ENCODE peak calls at places on chromosomes 12 and 14, in seven cellular contexts. S, B, W, N, E, C and R are unnamed samples.

GRCh38 chr12:58176296-58176869 is 235.0 kb downstream of the ATP23 start:
- DNase-seq in W (peak; percentile 88), C (peak; percentile 29), N (no peak), S (peak; percentile 43), E (no peak), B (no peak), R (peak; percentile 80)

GRCh38 chr12:130339946-130340345 is 2.3 kb downstream of the PIWIL1 start:
- DNase-seq in C (no peak), E (no peak), B (no peak), W (no peak), N (no peak), S (no peak), R (no peak)

GRCh38 chr12:15164997-15165659 is 56.1 kb downstream of the RERG start:
- DNase-seq in W (peak; percentile 29), N (no peak), S (no peak), E (no peak), C (no peak), B (no peak), R (no peak)

GRCh38 chr12:82650627-82651337 is 35.9 kb upstream of the TMTC2 start:
- DNase-seq in B (no peak), S (peak; percentile 64), W (no peak), C (peak; percentile 33), E (peak; percentile 33), N (no peak), R (no peak)

GRCh38 chr12:93894391-93895095 is 217.4 kb downstream of the CRADD start:
- DNase-seq in N (peak; percentile 54), E (peak; percentile 88), C (peak; percentile 95), S (peak; percentile 58), W (no peak), B (peak; percentile 31), R (peak; percentile 70)

GRCh38 chr14:90758959-90759358 is 57.3 kb downstream of the TTC7B start:
- DNase-seq in N (no peak), W (no peak), E (peak; percentile 74), B (peak; percentile 30), C (peak; percentile 64), S (no peak), R (peak; percentile 67)

GRCh38 chr12:97097734-97098133 is 190.7 kb downstream of the NEDD1 start:
- DNase-seq in E (no peak), N (no peak), S (no peak), B (no peak), C (no peak), W (peak; percentile 6), R (no peak)

GRCh38 chr12:111155020-111155419 is 213.9 kb downstream of the PHETA1 start:
- DNase-seq in W (no peak), N (no peak), S (no peak), E (no peak), B (no peak), C (no peak), R (no peak)

GRCh38 chr14:81453166-81453766 is 53.1 kb upstream of the STON2 start:
- DNase-seq in B (peak; percentile 66), S (no peak), W (peak; percentile 79), N (no peak), E (no peak), C (peak; percentile 51), R (peak; percentile 69)

GRCh38 chr12:89980236-89980635 is 271.6 kb upstream of the ATP2B1 start:
- DNase-seq in W (no peak), N (no peak), B (no peak), S (no peak), E (no peak), C (peak; percentile 13), R (no peak)

GRCh38 chr12:13071305-13072280 is 27.4 kb downstream of the FAM234B start:
- DNase-seq in N (no peak), E (no peak), C (no peak), W (no peak), S (no peak), B (no peak), R (no peak)

GRCh38 chr12:32115404-32116104 is 8.9 kb downstream of the BICD1 start:
- DNase-seq in B (peak; percentile 52), N (peak; percentile 63), S (no peak), W (no peak), C (peak; percentile 84), E (peak; percentile 71), R (peak; percentile 57)

GRCh38 chr12:93943766-93944165 is 204.6 kb upstream of the PLXNC1 start:
- DNase-seq in W (no peak), E (no peak), S (no peak), N (no peak), C (no peak), B (no peak), R (no peak)

GRCh38 chr12:56658921-56659320 is 13.1 kb upstream of the ATP5F1B start:
- DNase-seq in B (no peak), E (no peak), N (no peak), S (no peak), C (no peak), W (no peak), R (no peak)

GRCh38 chr14:99571303-99571986 is 32.6 kb downstream of the CCDC85C start:
- DNase-seq in C (no peak), E (no peak), N (no peak), S (peak; percentile 56), W (no peak), B (no peak), R (no peak)

GRCh38 chr14:99566390-99567354 is 37.3 kb downstream of the CCDC85C start:
- DNase-seq in S (peak; percentile 64), E (no peak), C (no peak), B (no peak), W (no peak), N (no peak), R (no peak)

GRCh38 chr14:99570542-99571302 is 33.3 kb downstream of the CCDC85C start:
- DNase-seq in S (no peak), W (peak; percentile 83), C (no peak), N (no peak), E (no peak), B (no peak), R (no peak)

GRCh38 chr14:99569725-99570541 is 34.1 kb downstream of the CCDC85C start:
- DNase-seq in W (no peak), B (no peak), S (no peak), C (no peak), N (no peak), E (no peak), R (no peak)

GRCh38 chr14:99568567-99569560 is 35.1 kb downstream of the CCDC85C start:
- DNase-seq in S (no peak), C (peak; percentile 67), E (peak; percentile 46), B (no peak), W (no peak), N (no peak), R (peak; percentile 76)
- H3K4me1 ChIP-seq in S (no peaks in the 10 kb centered on the region), C (peaks cover 95% of the 10 kb centered on the region), E (peaks cover 100% of the 10 kb centered on the region), B (peaks cover 100% of the 10 kb centered on the region), W (peaks cover 45% of the 10 kb centered on the region), N (peaks cover 39% of the 10 kb centered on the region), R (peaks cover 56% of the 10 kb centered on the region)

GRCh38 chr12:2537868-2538541 is 256.8 kb upstream of the FKBP4 start:
- DNase-seq in S (peak; percentile 57), W (no peak), E (no peak), C (no peak), N (no peak), B (no peak), R (no peak)
- H3K27ac ChIP-seq in S (no peak overlapping the region), W (no peak overlapping the region), E (no peak overlapping the region), C (no peak overlapping the region), N (no peak overlapping the region), B (no peak overlapping the region), R (no peak overlapping the region)

DNA sequence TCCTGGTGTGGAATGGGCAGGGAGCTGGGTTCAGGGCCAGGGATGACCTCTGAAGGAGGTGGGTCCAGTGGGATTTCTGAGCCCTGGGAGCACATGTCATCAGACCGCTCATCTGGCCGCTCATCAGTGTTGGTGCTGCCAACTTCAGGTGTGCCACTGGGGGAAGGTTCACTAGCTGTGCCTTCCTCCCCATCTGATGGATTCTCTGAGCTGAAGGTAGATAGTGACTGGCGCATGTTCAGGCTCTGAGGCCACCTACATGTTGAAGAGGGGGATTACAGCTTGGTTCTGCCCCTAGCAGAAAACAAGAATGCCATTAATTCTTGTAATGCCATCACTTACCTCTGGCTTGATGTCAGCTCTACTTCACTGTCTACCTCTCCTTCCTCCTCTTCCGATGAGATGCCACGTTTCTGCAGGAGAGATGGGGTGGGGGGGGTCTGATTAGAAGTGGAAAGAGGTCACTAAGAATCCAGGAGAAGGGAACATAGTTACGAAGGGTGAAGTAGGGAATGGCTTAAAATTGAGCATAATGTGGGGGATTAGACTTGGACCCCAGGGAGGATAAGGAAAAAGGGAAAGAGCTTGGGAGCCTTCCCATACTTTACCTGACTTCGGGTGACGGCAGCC is 17.2 kb downstream of the MAP3K12 start:
- DNase-seq in E (no peak), N (no peak), W (peak; percentile 83), C (no peak), B (no peak), S (no peak), R (no peak)
- TF ChIP-seq CTCF in E (peak; percentile 14), N (no peak), W (peak; percentile 36), C (no peak), B (no peak), S (no peak), R (no peak)

GRCh38 chr14:77071938-77072388 is 26.1 kb upstream of the CIPC start:
- DNase-seq in E (no peak), B (no peak), S (no peak), W (no peak), C (no peak), N (no peak), R (no peak)
- H3K4me1 ChIP-seq in E (peaks cover 66% of the 10 kb centered on the region), B (peaks cover 11% of the 10 kb centered on the region), S (no peaks in the 10 kb centered on the region), W (peaks cover 23% of the 10 kb centered on the region), C (peaks cover 52% of the 10 kb centered on the region), N (peaks cover 13% of the 10 kb centered on the region), R (peaks cover 32% of the 10 kb centered on the region)

GRCh38 chr14:102573591-102574046 is 18.8 kb upstream of the RCOR1 start:
- DNase-seq in S (no peak), N (no peak), E (no peak), B (no peak), C (no peak), W (no peak), R (no peak)
- H3K27ac ChIP-seq in S (no peak overlapping the region), N (no peak overlapping the region), E (no peak overlapping the region), B (no peak overlapping the region), C (no peak overlapping the region), W (peak overlapping the region; percentile 13), R (no peak overlapping the region)